ENCODE peak calls at places on chromosomes 16 and 17, in nine cellular contexts. Z is OCI-M1; H is HuH-7.5; S is fibroblast of gingiva; A is H4; N is ACHN; C is NCI-H446 treated with DMSO at 0.1 percent for 48 hours; T is H1; I is naive thymus-derived CD8-positive, alpha-beta T cell. E is an unnamed sample.

GRCh38 chr17:50346313-50347086 is 574 bp downstream of the XYLT2 start:
- DNase-seq in Z (peak), H (peak), S (no peak), A (peak), N (peak), C (no peak), T (peak), I (no peak), E (no peak)

GRCh38 chr16:74999208-74999682 is 421 bp downstream of the ZNRF1 start:
- DNase-seq in Z (no peak), H (no peak), S (no peak), A (no peak), N (peak), C (no peak), T (no peak), I (peak), E (no peak)

GRCh38 chr17:69048634-69049033 is 12.1 kb downstream of the ABCA9 start:
- DNase-seq in Z (peak), H (no peak), S (no peak), A (no peak), N (no peak), C (no peak), T (no peak), I (no peak), E (no peak)

GRCh38 chr17:1391577-1391976 is 8.4 kb downstream of the YWHAE start:
- DNase-seq in Z (no peak), H (no peak), S (no peak), A (no peak), N (no peak), C (no peak), T (no peak), I (no peak), E (no peak)

GRCh38 chr17:39757176-39757662 is 19.5 kb downstream of the GRB7 start:
- DNase-seq in Z (no peak), H (no peak), S (no peak), A (no peak), N (no peak), C (no peak), T (no peak), I (no peak), E (no peak)

GRCh38 chr17:43987131-43988021 is 17.0 kb upstream of the NAGS start:
- DNase-seq in Z (no peak), H (no peak), S (no peak), A (no peak), N (no peak), C (no peak), T (no peak), I (no peak), E (no peak)

GRCh38 chr17:1571362-1571746 is 8.8 kb upstream of the PITPNA start:
- DNase-seq in Z (no peak), H (no peak), S (no peak), A (no peak), N (no peak), C (no peak), T (no peak), I (no peak), E (no peak)

GRCh38 chr16:80932725-80933124 is 74.0 kb downstream of the CMC2 start:
- DNase-seq in Z (no peak), H (no peak), S (peak), A (no peak), N (peak), C (no peak), T (no peak), I (no peak), E (no peak)

GRCh38 chr16:50121721-50122445 is 31.2 kb upstream of the TENT4B start:
- DNase-seq in Z (no peak), H (no peak), S (no peak), A (no peak), N (no peak), C (no peak), T (no peak), I (peak), E (no peak)

GRCh38 chr16:58331024-58331707 is 36.3 kb upstream of the PRSS54 start:
- DNase-seq in Z (no peak), H (no peak), S (no peak), A (no peak), N (peak), C (no peak), T (peak), I (no peak), E (peak)

GRCh38 chr17:57424777-57425188 is 168.5 kb downstream of the MSI2 start:
- DNase-seq in Z (no peak), H (no peak), S (no peak), A (peak), N (no peak), C (no peak), T (no peak), I (no peak), E (no peak)

GRCh38 chr17:50027639-50028206 is 28.2 kb upstream of the ITGA3 start:
- DNase-seq in Z (no peak), H (no peak), S (peak), A (peak), N (peak), C (no peak), T (no peak), I (no peak), E (no peak)

GRCh38 chr17:41594363-41594915 is 7.7 kb upstream of the KRT14 start:
- DNase-seq in Z (no peak), H (no peak), S (no peak), A (no peak), N (no peak), C (no peak), T (no peak), I (no peak), E (no peak)

GRCh38 chr17:9217151-9218067 is 196.1 kb downstream of the NTN1 start:
- DNase-seq in Z (no peak), H (no peak), S (peak), A (peak), N (no peak), C (no peak), T (no peak), I (no peak), E (no peak)

GRCh38 chr17:30321314-30321713 is 12.5 kb downstream of the TMIGD1 start:
- DNase-seq in Z (no peak), H (no peak), S (no peak), A (no peak), N (no peak), C (no peak), T (no peak), I (no peak), E (no peak)

GRCh38 chr16:66503030-66503429 is 46.9 kb downstream of the TK2 start:
- DNase-seq in Z (no peak), H (no peak), S (no peak), A (no peak), N (no peak), C (no peak), T (no peak), I (no peak), E (no peak)

GRCh38 chr16:12208341-12209035 is 232.0 kb downstream of the SNX29 start:
- DNase-seq in Z (no peak), H (no peak), S (no peak), A (no peak), N (peak), C (no peak), T (no peak), I (no peak), E (no peak)

GRCh38 chr16:20904507-20905079 is 4.0 kb downstream of the LYRM1 start:
- DNase-seq in Z (peak), H (no peak), S (peak), A (peak), N (no peak), C (no peak), T (no peak), I (no peak), E (no peak)

GRCh38 chr16:11248133-11248532 is 7.9 kb downstream of the SOCS1 start:
- DNase-seq in Z (no peak), H (no peak), S (no peak), A (no peak), N (no peak), C (no peak), T (no peak), I (no peak), E (no peak)

GRCh38 chr16:27243725-27244362 is 24.7 kb downstream of the NSMCE1 start:
- DNase-seq in Z (no peak), H (no peak), S (no peak), A (no peak), N (no peak), C (no peak), T (no peak), I (no peak), E (no peak)

GRCh38 chr16:11550651-11551498 is 35.8 kb downstream of the LITAF start:
- DNase-seq in Z (no peak), H (no peak), S (peak), A (no peak), N (no peak), C (no peak), T (no peak), I (no peak), E (no peak)

GRCh38 chr17:2703606-2704005 is 8.0 kb downstream of the CLUH start:
- DNase-seq in Z (no peak), H (no peak), S (no peak), A (no peak), N (no peak), C (no peak), T (no peak), I (no peak), E (no peak)

GRCh38 chr16:8905795-8906591 is 23.8 kb downstream of the LITAFD start:
- DNase-seq in Z (no peak), H (no peak), S (no peak), A (no peak), N (no peak), C (no peak), T (no peak), I (no peak), E (no peak)

GRCh38 chr16:59719121-59719520 is 985.0 kb upstream of the GOT2 start:
- DNase-seq in Z (no peak), H (no peak), S (peak), A (no peak), N (no peak), C (no peak), T (no peak), I (no peak), E (no peak)

GRCh38 chr17:34579979-34580684 is 750 bp downstream of the TMEM132E start:
- DNase-seq in Z (no peak), H (no peak), S (no peak), A (peak), N (no peak), C (no peak), T (peak), I (no peak), E (no peak)

GRCh38 chr17:81536299-81537290 is 8.4 kb downstream of the FSCN2 start:
- DNase-seq in Z (no peak), H (no peak), S (no peak), A (no peak), N (no peak), C (no peak), T (peak), I (no peak), E (no peak)

GRCh38 chr17:9202572-9202971 is 181.3 kb downstream of the NTN1 start:
- DNase-seq in Z (no peak), H (no peak), S (no peak), A (no peak), N (no peak), C (no peak), T (no peak), I (no peak), E (no peak)

GRCh38 chr16:80585764-80586163 is 45.0 kb downstream of the DYNLRB2 start:
- DNase-seq in Z (no peak), H (no peak), S (no peak), A (no peak), N (no peak), C (no peak), T (no peak), I (no peak), E (no peak)

GRCh38 chr17:49337900-49338299 is 24.1 kb downstream of the ZNF652 start:
- DNase-seq in Z (no peak), H (no peak), S (no peak), A (no peak), N (peak), C (no peak), T (no peak), I (no peak), E (no peak)

GRCh38 chr16:85238233-85238647 is 126.0 kb upstream of the CIBAR2 start:
- DNase-seq in Z (no peak), H (no peak), S (peak), A (peak), N (no peak), C (peak), T (peak), I (no peak), E (no peak)

GRCh38 chr17:31392856-31393748 is 1.6 kb downstream of the RAB11FIP4 start:
- DNase-seq in Z (no peak), H (no peak), S (no peak), A (no peak), N (peak), C (no peak), T (peak), I (no peak), E (no peak)

GRCh38 chr16:66926171-66926570 is 836 bp upstream of the RRAD start:
- DNase-seq in Z (no peak), H (no peak), S (peak), A (no peak), N (peak), C (peak), T (no peak), I (no peak), E (no peak)

GRCh38 chr17:4956493-4957061 is 5.7 kb downstream of the ENO3 start:
- DNase-seq in Z (peak), H (no peak), S (no peak), A (no peak), N (no peak), C (no peak), T (peak), I (no peak), E (no peak)

GRCh38 chr17:82848022-82848592 is 8.3 kb upstream of the ZNF750 start:
- DNase-seq in Z (no peak), H (no peak), S (peak), A (no peak), N (no peak), C (no peak), T (no peak), I (no peak), E (no peak)

GRCh38 chr17:4009164-4009785 is 45.0 kb upstream of the ATP2A3 start:
- DNase-seq in Z (no peak), H (no peak), S (no peak), A (no peak), N (no peak), C (no peak), T (no peak), I (no peak), E (no peak)

GRCh38 chr16:85777583-85778310 is 21.6 kb downstream of the EMC8 start:
- DNase-seq in Z (no peak), H (no peak), S (no peak), A (peak), N (no peak), C (no peak), T (no peak), I (no peak), E (no peak)

E was measured in NCI-H524 treated with DMSO at 0.1 percent for 48 hours.